ENCODE peak calls at places on chromosomes 3 and 15, in five cellular contexts. J, C, F, D and A are unnamed samples.

GRCh38 chr3:188108703-188109412 is 45.1 kb upstream of the LPP start:
- DNase-seq in J (no peak), C (no peak), F (no peak), D (no peak), A (no peak)

GRCh38 chr3:31170932-31171670 is 276.6 kb upstream of the GADL1 start:
- DNase-seq in J (no peak), C (peak), F (no peak), D (no peak), A (peak)

GRCh38 chr3:63921741-63922482 is 9.7 kb upstream of the SCAANT1 start:
- DNase-seq in J (no peak), C (no peak), F (peak), D (no peak), A (peak)

GRCh38 chr15:66850078-66850991 is 148.3 kb downstream of the SMAD6 start:
- DNase-seq in J (no peak), C (peak), F (no peak), D (peak), A (no peak)

GRCh38 chr3:102605146-102605545 is 170.3 kb downstream of the ZPLD1 start:
- DNase-seq in J (no peak), C (no peak), F (no peak), D (no peak), A (no peak)

GRCh38 chr3:124764746-124765145 is 34.5 kb downstream of the UMPS start:
- DNase-seq in J (no peak), C (no peak), F (no peak), D (no peak), A (no peak)

GRCh38 chr15:89576417-89576773 is 1.1 kb downstream of the TICRR start:
- DNase-seq in J (no peak), C (no peak), F (no peak), D (no peak), A (peak)

GRCh38 chr3:28267984-28268849 is 26.8 kb downstream of the CMC1 start:
- DNase-seq in J (no peak), C (no peak), F (no peak), D (no peak), A (no peak)

GRCh38 chr15:68303560-68304436 is 26.3 kb downstream of the FEM1B start:
- DNase-seq in J (no peak), C (no peak), F (no peak), D (no peak), A (peak)

GRCh38 chr3:127820871-127821853 is 1.2 kb downstream of the MGLL start:
- DNase-seq in J (no peak), C (peak), F (no peak), D (peak), A (peak)

GRCh38 chr3:111906667-111907066 is 47.6 kb downstream of the PHLDB2 start:
- DNase-seq in J (no peak), C (no peak), F (no peak), D (no peak), A (no peak)

GRCh38 chr3:16146015-16146730 is 28.3 kb upstream of the GALNT15 start:
- DNase-seq in J (no peak), C (no peak), F (peak), D (no peak), A (no peak)

GRCh38 chr15:84620626-84621025 is 19.8 kb downstream of the ZSCAN2 start:
- DNase-seq in J (no peak), C (no peak), F (no peak), D (no peak), A (no peak)

GRCh38 chr3:143389388-143389787 is 269.8 kb downstream of the CHST2 start:
- DNase-seq in J (no peak), C (no peak), F (no peak), D (no peak), A (no peak)

GRCh38 chr3:156030735-156031134 is 89.6 kb upstream of the KCNAB1 start:
- DNase-seq in J (no peak), C (no peak), F (no peak), D (no peak), A (no peak)

GRCh38 chr3:42699511-42699971 is 3.1 kb downstream of the HHATL start:
- DNase-seq in J (no peak), C (no peak), F (no peak), D (no peak), A (peak)

GRCh38 chr3:13791501-13792490 is 88.1 kb downstream of the WNT7A start:
- DNase-seq in J (no peak), C (no peak), F (no peak), D (no peak), A (no peak)

GRCh38 chr3:181056276-181056675 is 66.7 kb upstream of the DNAJC19 start:
- DNase-seq in J (no peak), C (no peak), F (no peak), D (no peak), A (no peak)

GRCh38 chr3:130759692-130760338 is 13.2 kb upstream of the PIK3R4 start:
- DNase-seq in J (peak), C (peak), F (no peak), D (no peak), A (peak)

GRCh38 chr3:18207232-18207631 is 217.9 kb downstream of the SATB1 start:
- DNase-seq in J (no peak), C (no peak), F (no peak), D (no peak), A (peak)

GRCh38 chr15:66603301-66604179 is 37.7 kb upstream of the LCTL start:
- DNase-seq in J (peak), C (peak), F (no peak), D (peak), A (peak)

GRCh38 chr3:58880182-58880581 is 169.6 kb downstream of the CFAP20DC start:
- DNase-seq in J (no peak), C (peak), F (no peak), D (no peak), A (no peak)

GRCh38 chr3:94063497-94064119 is 747 bp downstream of the NSUN3 start:
- DNase-seq in J (no peak), C (no peak), F (no peak), D (no peak), A (peak)

GRCh38 chr3:160695906-160696305 is 18.9 kb downstream of the ARL14 start:
- DNase-seq in J (no peak), C (no peak), F (no peak), D (no peak), A (no peak)

GRCh38 chr3:14989943-14990753 is 42.8 kb downstream of the NR2C2 start:
- DNase-seq in J (no peak), C (peak), F (no peak), D (no peak), A (no peak)

GRCh38 chr3:14991818-14992612 is 44.6 kb downstream of the NR2C2 start:
- DNase-seq in J (no peak), C (no peak), F (no peak), D (no peak), A (no peak)

GRCh38 chr3:14984581-14985113 is 37.3 kb downstream of the NR2C2 start:
- DNase-seq in J (no peak), C (no peak), F (no peak), D (no peak), A (no peak)

GRCh38 chr3:14991148-14991742 is 43.9 kb downstream of the NR2C2 start:
- DNase-seq in J (no peak), C (peak), F (no peak), D (no peak), A (no peak)

GRCh38 chr3:14988988-14989394 is 41.6 kb downstream of the NR2C2 start:
- DNase-seq in J (peak), C (no peak), F (peak), D (peak), A (peak)
- TF ChIP-seq MYC in J (no peak), C (no peak), F (no peak), D (no peak), A (no peak)

GRCh38 chr3:108416111-108416869 is 94.1 kb downstream of the MYH15 start:
- DNase-seq in J (no peak), C (no peak), F (no peak), D (no peak), A (no peak)
- TF ChIP-seq MYC in J (no peak), C (no peak), F (no peak), D (no peak), A (no peak)

GRCh38 chr15:65391732-65392131 is 13.9 kb upstream of the IGDCC3 start:
- DNase-seq in J (no peak), C (no peak), F (no peak), D (no peak), A (no peak)

GRCh38 chr15:65393557-65393956 is 15.8 kb upstream of the IGDCC3 start:
- DNase-seq in J (no peak), C (no peak), F (no peak), D (no peak), A (no peak)

GRCh38 chr15:65393091-65393490 is 15.3 kb upstream of the IGDCC3 start:
- DNase-seq in J (no peak), C (no peak), F (no peak), D (peak), A (no peak)

GRCh38 chr15:65390447-65390846 is 12.6 kb upstream of the IGDCC3 start:
- DNase-seq in J (no peak), C (no peak), F (no peak), D (no peak), A (no peak)

DNA sequence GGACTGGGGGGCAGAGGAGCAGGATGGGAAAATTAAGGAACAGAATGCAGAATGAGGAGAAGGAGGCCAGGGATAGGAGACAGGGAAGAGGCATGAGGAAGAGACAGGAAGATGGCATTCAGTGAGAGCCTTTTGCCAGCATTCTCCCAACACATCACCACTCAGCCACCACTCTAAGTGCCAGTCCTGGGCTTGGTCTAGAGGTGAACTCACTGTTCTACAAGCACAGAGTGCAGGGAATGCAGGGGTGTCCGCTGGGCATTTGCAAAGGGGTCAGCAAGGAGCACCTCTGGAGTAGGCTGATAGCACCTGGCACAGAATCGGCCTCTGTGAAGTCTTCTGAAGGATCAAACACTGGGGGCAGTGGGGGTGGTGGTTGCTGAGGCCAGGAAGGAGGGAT is 14.6 kb upstream of the IGDCC3 start:
- DNase-seq in J (no peak), C (no peak), F (no peak), D (no peak), A (no peak)
- TF ChIP-seq MYC in J (no peak), C (no peak), F (no peak), D (no peak), A (no peak)

GRCh38 chr3:158808697-158809096 is 6.8 kb downstream of the MFSD1 start:
- DNase-seq in J (no peak), C (no peak), F (no peak), D (no peak), A (peak)
- TF ChIP-seq MYC in J (no peak), C (no peak), F (no peak), D (no peak), A (peak)

GRCh38 chr3:149020196-149020838 is 29.0 kb downstream of the GYG1 start:
- DNase-seq in J (no peak), C (peak), F (no peak), D (no peak), A (no peak)
- TF ChIP-seq MYC in J (no peak), C (no peak), F (no peak), D (no peak), A (no peak)

GRCh38 chr3:133472242-133472641 is 72.4 kb downstream of the BFSP2 start:
- DNase-seq in J (no peak), C (no peak), F (no peak), D (no peak), A (no peak)

GRCh38 chr3:133468251-133468721 is 68.4 kb downstream of the BFSP2 start:
- DNase-seq in J (no peak), C (no peak), F (no peak), D (no peak), A (no peak)

GRCh38 chr3:133466531-133467386 is 66.9 kb downstream of the BFSP2 start:
- DNase-seq in J (no peak), C (no peak), F (no peak), D (no peak), A (no peak)

GRCh38 chr3:133467780-133468179 is 67.9 kb downstream of the BFSP2 start:
- DNase-seq in J (no peak), C (no peak), F (no peak), D (no peak), A (no peak)

GRCh38 chr3:133469140-133469731 is 69.4 kb downstream of the BFSP2 start:
- DNase-seq in J (no peak), C (no peak), F (no peak), D (no peak), A (no peak)
- TF ChIP-seq MYC in J (no peak), C (no peak), F (no peak), D (no peak), A (no peak)

GRCh38 chr15:76163429-76164020 is 103.7 kb downstream of the TMEM266 start:
- DNase-seq in J (no peak), C (no peak), F (no peak), D (no peak), A (peak)

GRCh38 chr15:76162784-76163428 is 103.1 kb downstream of the TMEM266 start:
- DNase-seq in J (no peak), C (no peak), F (no peak), D (no peak), A (no peak)

GRCh38 chr15:76161153-76162049 is 101.6 kb downstream of the TMEM266 start:
- DNase-seq in J (no peak), C (no peak), F (no peak), D (no peak), A (no peak)

GRCh38 chr15:76160426-76161152 is 100.8 kb downstream of the TMEM266 start:
- DNase-seq in J (no peak), C (no peak), F (no peak), D (no peak), A (no peak)

DNA sequence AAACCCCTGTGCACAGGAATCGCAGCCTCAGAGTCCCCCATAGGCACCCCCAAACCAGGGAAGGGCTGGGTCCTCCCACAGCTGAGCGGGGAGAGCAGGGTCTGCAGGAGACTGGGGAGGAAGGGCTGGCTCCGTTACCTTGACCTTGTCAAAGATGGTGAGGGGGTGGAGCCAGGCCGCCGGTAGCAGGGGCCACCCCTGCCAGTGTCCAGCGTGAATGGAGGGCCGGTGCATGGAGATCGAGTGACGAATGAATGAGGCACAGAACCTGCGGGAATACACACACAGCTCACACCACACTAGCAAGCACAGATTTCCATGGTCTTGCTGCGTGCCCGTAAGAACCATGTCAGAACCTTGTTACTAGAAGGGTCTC is 102.3 kb downstream of the TMEM266 start:
- DNase-seq in J (no peak), C (no peak), F (no peak), D (no peak), A (no peak)
- TF ChIP-seq MYC in J (no peak), C (no peak), F (no peak), D (no peak), A (no peak)

GRCh38 chr3:152513301-152513960 is 244.7 kb downstream of the MBNL1 start:
- DNase-seq in J (no peak), C (no peak), F (no peak), D (no peak), A (no peak)
- TF ChIP-seq MYC in J (no peak), C (no peak), F (no peak), D (no peak), A (no peak)

DNA sequence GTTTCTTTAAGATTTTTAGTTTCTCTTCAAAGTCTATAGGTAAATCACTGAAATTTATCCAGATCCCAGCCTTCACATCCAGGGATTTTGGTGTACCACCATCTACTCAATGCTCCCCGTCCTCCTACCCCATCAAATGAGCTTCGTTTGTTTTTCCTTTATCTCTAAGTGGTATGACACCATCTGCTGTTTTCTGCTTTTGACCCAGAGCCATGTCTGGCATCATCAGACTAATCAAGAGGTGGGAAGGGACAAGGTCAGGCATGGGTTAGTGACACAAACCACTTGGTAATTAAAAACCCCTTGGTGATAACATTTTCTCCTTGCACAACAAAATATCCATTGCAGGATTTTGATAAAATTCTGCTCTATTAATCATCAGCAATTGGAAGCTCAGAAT is 92.7 kb upstream of the GOLGA8J start:
- DNase-seq in J (no peak), C (no peak), F (no peak), D (no peak), A (no peak)
- TF ChIP-seq MYC in J (no peak), C (no peak), F (no peak), D (no peak), A (no peak)

GRCh38 chr3:178097576-178097975 is 438.7 kb upstream of the KCNMB2 start:
- DNase-seq in J (no peak), C (no peak), F (no peak), D (no peak), A (peak)
- TF ChIP-seq MYC in J (no peak), C (no peak), F (no peak), D (no peak), A (no peak)